ENCODE peak calls at places on chromosome 19, in eight cellular contexts. A is K562, E is GM23338, I is HCT116, H is SK-N-SH, W is HL-60, Z is GM12878, F is HepG2. K is an unnamed sample.

GRCh38 chr19:53172892-53173291 is 14.0 kb upstream of the ZNF347 start:
- DNase-seq in A (no peak), E (no peak), I (no peak), H (no peak), W (no peak), Z (no peak), F (peak), K (no peak)

GRCh38 chr19:1238373-1239303 is 833 bp upstream of the CBARP start:
- DNase-seq in A (no peak), E (no peak), I (no peak), H (no peak), W (no peak), Z (no peak), F (no peak), K (no peak)

GRCh38 chr19:2038284-2039081 is 12.6 kb downstream of the MKNK2 start:
- DNase-seq in A (peak), E (no peak), I (no peak), H (no peak), W (no peak), Z (no peak), F (no peak), K (no peak)

GRCh38 chr19:29598496-29598895 is 7.6 kb upstream of the POP4 start:
- DNase-seq in A (no peak), E (no peak), I (no peak), H (no peak), W (no peak), Z (no peak), F (no peak), K (no peak)

GRCh38 chr19:13597625-13598024 is 91.3 kb upstream of the CACNA1A start:
- DNase-seq in A (peak), E (peak), I (peak), H (peak), W (peak), Z (peak), F (peak), K (peak)

GRCh38 chr19:7562646-7563393 is 27.3 kb downstream of the PNPLA6 start:
- DNase-seq in A (peak), E (peak), I (no peak), H (no peak), W (no peak), Z (no peak), F (no peak), K (no peak)

GRCh38 chr19:31377736-31378135 is 28.5 kb upstream of the TSHZ3 start:
- DNase-seq in A (no peak), E (no peak), I (no peak), H (no peak), W (no peak), Z (no peak), F (no peak), K (no peak)

GRCh38 chr19:13637664-13638063 is 126.7 kb upstream of the MRI1 start:
- DNase-seq in A (no peak), E (no peak), I (peak), H (no peak), W (no peak), Z (no peak), F (no peak), K (no peak)

GRCh38 chr19:40521276-40521675 is 54.5 kb downstream of the SPTBN4 start:
- DNase-seq in A (no peak), E (no peak), I (no peak), H (no peak), W (no peak), Z (no peak), F (peak), K (no peak)

GRCh38 chr19:19109601-19110000 is 28.7 kb downstream of the TMEM161A start:
- DNase-seq in A (no peak), E (no peak), I (no peak), H (no peak), W (no peak), Z (no peak), F (no peak), K (no peak)

GRCh38 chr19:53898166-53898565 is 10.9 kb upstream of the CACNG7 start:
- DNase-seq in A (no peak), E (peak), I (no peak), H (no peak), W (no peak), Z (no peak), F (no peak), K (no peak)

GRCh38 chr19:36460046-36460445 is 29.3 kb downstream of the ZNF566 start:
- DNase-seq in A (no peak), E (no peak), I (no peak), H (no peak), W (no peak), Z (no peak), F (no peak), K (no peak)

GRCh38 chr19:13215572-13216380 is 65.6 kb downstream of the IER2 start:
- DNase-seq in A (no peak), E (no peak), I (no peak), H (no peak), W (no peak), Z (peak), F (peak), K (no peak)

GRCh38 chr19:2887391-2887914 is 13.3 kb upstream of the ZNF57 start:
- DNase-seq in A (peak), E (peak), I (peak), H (peak), W (peak), Z (no peak), F (peak), K (peak)

GRCh38 chr19:5719274-5719960 is 529 bp downstream of the LONP1 start:
- DNase-seq in A (peak), E (peak), I (no peak), H (no peak), W (no peak), Z (no peak), F (no peak), K (no peak)

GRCh38 chr19:48738557-48739399 is 1.6 kb downstream of the RASIP1 start:
- DNase-seq in A (peak), E (peak), I (peak), H (peak), W (peak), Z (peak), F (peak), K (no peak)

GRCh38 chr19:1042689-1043511 is 3.0 kb downstream of the ABCA7 start:
- DNase-seq in A (no peak), E (no peak), I (no peak), H (no peak), W (no peak), Z (no peak), F (no peak), K (no peak)

GRCh38 chr19:29596885-29597525 is 9.1 kb upstream of the POP4 start:
- DNase-seq in A (no peak), E (peak), I (no peak), H (no peak), W (no peak), Z (no peak), F (peak), K (peak)

GRCh38 chr19:17512574-17512939 is 1.1 kb downstream of the PGLS start:
- DNase-seq in A (no peak), E (no peak), I (no peak), H (no peak), W (no peak), Z (no peak), F (no peak), K (no peak)

GRCh38 chr19:17513801-17514200 is 2.4 kb downstream of the PGLS start:
- DNase-seq in A (no peak), E (no peak), I (no peak), H (no peak), W (no peak), Z (no peak), F (no peak), K (no peak)

GRCh38 chr19:17506745-17507144 is 4.7 kb upstream of the PGLS start:
- DNase-seq in A (no peak), E (no peak), I (no peak), H (no peak), W (no peak), Z (no peak), F (no peak), K (no peak)

GRCh38 chr19:17511724-17512573 is 500 bp downstream of the PGLS start:
- DNase-seq in A (peak), E (peak), I (peak), H (peak), W (peak), Z (peak), F (peak), K (peak)

DNA sequence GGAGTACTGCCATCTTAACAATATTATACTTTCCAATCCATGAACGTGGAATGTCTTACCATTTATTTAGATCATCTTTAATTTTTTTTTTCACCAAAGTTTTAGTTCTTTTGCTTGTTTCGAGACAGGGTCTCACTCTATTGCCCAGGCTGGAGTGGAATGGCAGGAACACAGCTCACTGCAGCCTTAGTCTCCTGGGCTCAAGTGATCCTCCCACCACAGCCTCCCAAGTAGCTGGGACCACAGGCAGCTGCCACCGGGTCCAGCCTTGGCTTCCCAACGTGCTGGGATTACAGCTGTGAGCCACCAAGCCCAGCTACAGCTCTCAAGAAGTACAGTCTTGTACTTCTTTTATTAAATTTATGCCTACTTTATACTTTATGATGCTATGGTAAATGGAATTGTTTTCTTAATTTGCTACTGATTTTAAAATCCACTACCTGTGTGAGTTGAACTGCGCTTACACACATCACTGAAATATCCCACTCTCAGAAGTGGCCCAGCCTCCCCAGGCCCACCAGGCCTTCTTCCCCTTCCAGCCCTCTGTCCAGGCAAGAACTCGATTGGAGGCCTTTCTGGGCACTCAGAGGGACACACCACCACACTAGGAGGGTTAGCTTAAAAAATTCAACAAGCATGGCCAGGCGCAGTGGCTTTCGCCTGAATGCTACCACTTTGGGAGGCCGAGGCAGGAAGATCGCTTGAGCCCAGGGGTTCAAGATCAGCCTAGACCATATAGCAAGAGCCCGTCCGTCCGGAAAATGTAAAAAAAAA is 1.0 kb upstream of the PGLS start:
- DNase-seq in A (no peak), E (no peak), I (no peak), H (no peak), W (no peak), Z (no peak), F (no peak), K (no peak)
- H3K27ac ChIP-seq in A (peak), E (peak), I (peak), H (peak), W (peak), Z (peak), F (peak), K (peak)

GRCh38 chr19:11035441-11036377 is 53.6 kb upstream of the LDLR start:
- DNase-seq in A (peak), E (peak), I (peak), H (peak), W (peak), Z (peak), F (peak), K (peak)
- TF ChIP-seq POLR2AphosphoS5 in A (peak), E (no peak), I (no peak), H (no peak), W (no peak), Z (no peak), F (no peak), K (no peak)

DNA sequence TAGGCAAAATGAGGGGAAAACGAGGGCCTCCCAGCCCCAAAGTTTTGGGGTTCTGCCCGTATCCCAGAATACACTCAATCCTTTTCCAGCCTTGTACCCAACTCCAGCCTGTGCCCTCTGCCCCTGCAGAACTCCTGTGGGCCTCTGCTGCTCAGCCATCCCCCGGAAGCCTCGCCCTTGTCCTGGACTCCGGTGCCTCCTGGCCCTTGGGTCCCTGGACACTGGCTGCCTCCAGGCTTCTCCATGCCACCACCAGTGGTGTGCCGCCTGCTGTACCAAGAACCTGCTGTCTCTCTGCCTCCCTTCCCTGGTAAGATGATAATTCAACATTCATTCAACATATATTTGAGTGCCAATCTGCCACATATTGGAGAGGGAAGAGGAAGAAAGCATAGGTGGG is 3.8 kb downstream of the DMRTC2 start:
- DNase-seq in A (peak), E (no peak), I (no peak), H (no peak), W (no peak), Z (no peak), F (no peak), K (no peak)
- TF ChIP-seq REST in A (no peak), E (no peak), I (no peak), H (no peak), W (no peak), Z (no peak), F (no peak), K (no peak)

GRCh38 chr19:42006569-42006968 is 12.5 kb upstream of the ATP1A3 start:
- DNase-seq in A (no peak), E (no peak), I (no peak), H (no peak), W (no peak), Z (no peak), F (no peak), K (no peak)

GRCh38 chr19:42005504-42005903 is 11.5 kb upstream of the ATP1A3 start:
- DNase-seq in A (no peak), E (no peak), I (no peak), H (no peak), W (no peak), Z (no peak), F (no peak), K (no peak)

GRCh38 chr19:42010245-42011126 is 16.5 kb upstream of the ATP1A3 start:
- DNase-seq in A (no peak), E (no peak), I (peak), H (no peak), W (no peak), Z (no peak), F (no peak), K (no peak)
- H3K27ac ChIP-seq in A (peak), E (no peak), I (no peak), H (no peak), W (no peak), Z (no peak), F (no peak), K (peak)

GRCh38 chr19:55228015-55228391 is 560 bp downstream of the TMEM86B start:
- DNase-seq in A (no peak), E (no peak), I (no peak), H (peak), W (no peak), Z (no peak), F (no peak), K (no peak)

GRCh38 chr19:55229789-55230182 is 1.2 kb upstream of the TMEM86B start:
- DNase-seq in A (no peak), E (no peak), I (no peak), H (no peak), W (no peak), Z (no peak), F (no peak), K (no peak)

GRCh38 chr19:55227241-55228014 is 1.1 kb downstream of the TMEM86B start:
- DNase-seq in A (no peak), E (no peak), I (no peak), H (no peak), W (no peak), Z (no peak), F (no peak), K (no peak)

GRCh38 chr19:55229145-55229788 is 704 bp upstream of the TMEM86B start:
- DNase-seq in A (no peak), E (no peak), I (no peak), H (no peak), W (no peak), Z (no peak), F (no peak), K (no peak)

DNA sequence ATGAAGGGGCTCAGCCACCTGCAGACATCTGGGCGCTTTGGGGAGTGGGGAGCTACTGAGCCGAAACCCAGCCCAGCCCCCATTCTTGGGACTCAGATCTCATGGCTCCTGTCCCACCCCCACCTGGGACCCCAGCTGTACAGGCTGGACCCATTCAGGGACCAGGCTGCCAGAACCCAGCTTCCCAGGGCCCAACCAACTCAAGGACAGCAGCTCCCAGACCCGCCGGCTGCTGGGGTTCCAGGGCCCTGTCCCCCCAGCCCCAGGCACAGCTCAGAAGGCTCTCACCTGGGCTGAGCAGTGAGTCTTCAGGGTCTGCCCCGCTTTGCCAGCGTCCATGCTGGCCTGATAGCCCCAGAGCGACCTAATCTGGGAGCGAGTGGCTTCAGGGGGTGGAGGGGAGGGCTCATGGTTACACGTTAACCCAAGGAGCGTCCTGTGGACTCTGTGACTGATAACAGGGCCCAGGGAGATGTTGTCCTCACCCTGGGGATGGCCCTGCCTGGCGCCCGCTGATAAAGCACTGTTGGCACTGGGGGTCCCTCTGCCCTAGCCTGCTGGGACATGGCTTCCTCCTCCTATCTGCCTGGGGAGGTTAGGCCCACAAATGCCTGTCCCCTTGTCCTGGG is at the start of gene TMEM86B:
- DNase-seq in A (no peak), E (no peak), I (no peak), H (peak), W (no peak), Z (no peak), F (peak), K (no peak)
- TF ChIP-seq POLR2AphosphoS5 in A (no peak), E (no peak), I (no peak), H (no peak), W (peak), Z (no peak), F (peak), K (no peak)

K was measured in Panc1.